ENCODE peak calls at places on chromosomes 5 and 9, in nine cellular contexts. T, S, V, Z, K, H, X, O and F are unnamed samples.

GRCh38 chr5:52481851-52482250 is 305.9 kb upstream of the ITGA1 start:
- DNase-seq in V (no peak), H (no peak), K (no peak), T (no peak), S (no peak), X (no peak), O (no peak), Z (no peak), F (no peak)

GRCh38 chr9:111253742-111254437 is 76.1 kb downstream of the OR2K2 start:
- DNase-seq in T (no peak), K (no peak), X (no peak), H (no peak), O (no peak), V (no peak), Z (no peak), S (no peak), F (no peak)

GRCh38 chr9:95004452-95005275 is 278.2 kb downstream of the AOPEP start:
- DNase-seq in K (peak; percentile 78), V (peak; percentile 59), H (no peak), Z (no peak), T (peak; percentile 20), S (no peak), X (peak; percentile 87), O (peak; percentile 83), F (no peak)

GRCh38 chr5:76546497-76547102 is 76.6 kb downstream of the F2RL2 start:
- DNase-seq in S (peak; percentile 51), T (no peak), V (peak; percentile 38), K (no peak), O (no peak), H (no peak), X (no peak), Z (no peak), F (peak; percentile 11)

GRCh38 chr5:146461319-146461718 is 14.2 kb downstream of the TCERG1 start:
- DNase-seq in O (peak; percentile 36), V (no peak), H (no peak), X (no peak), T (no peak), K (no peak), S (no peak), Z (peak; percentile 20), F (no peak)

GRCh38 chr9:127166651-127167524 is 44.5 kb upstream of the ANGPTL2 start:
- DNase-seq in X (no peak), K (no peak), S (peak; percentile 94), Z (peak; percentile 36), V (peak; percentile 62), T (peak; percentile 36), H (peak; percentile 47), O (peak; percentile 65), F (peak; percentile 98)

GRCh38 chr9:68933434-68934318 is 80.2 kb downstream of the PRKACG start:
- DNase-seq in Z (no peak), X (no peak), S (peak; percentile 71), H (no peak), V (peak; percentile 89), K (no peak), T (no peak), O (no peak), F (peak; percentile 70)

GRCh38 chr5:103424453-103425205 is 138.0 kb downstream of the NUDT12 start:
- DNase-seq in V (no peak), S (no peak), T (peak; percentile 35), K (no peak), H (no peak), O (peak; percentile 87), X (no peak), Z (peak; percentile 80), F (no peak)

GRCh38 chr5:180591249-180591887 is at the start of gene SCGB3A1:
- DNase-seq in H (no peak), T (no peak), S (no peak), K (peak; percentile 31), O (peak; percentile 19), V (no peak), Z (no peak), X (no peak), F (no peak)

GRCh38 chr9:110835859-110836271 is 167.3 kb downstream of the MUSK start:
- DNase-seq in X (no peak), K (no peak), S (no peak), T (peak; percentile 20), Z (peak; percentile 61), V (no peak), O (peak; percentile 61), H (no peak), F (no peak)

GRCh38 chr5:78731884-78732283 is 83.3 kb upstream of the LHFPL2 start:
- DNase-seq in X (no peak), S (no peak), T (peak; percentile 28), H (no peak), K (no peak), Z (peak; percentile 50), O (peak; percentile 62), V (no peak), F (no peak)

GRCh38 chr9:130327070-130327780 is 61.7 kb downstream of the HMCN2 start:
- DNase-seq in V (no peak), T (no peak), O (no peak), S (no peak), Z (no peak), X (no peak), K (peak; percentile 61), H (no peak), F (no peak)

GRCh38 chr5:68178579-68178978 is 37.0 kb upstream of the PIK3R1 start:
- DNase-seq in X (peak; percentile 12), T (no peak), K (no peak), H (peak; percentile 3), O (no peak), V (no peak), Z (no peak), S (no peak), F (no peak)

GRCh38 chr9:124197177-124198095 is 60.3 kb upstream of the NEK6 start:
- DNase-seq in K (no peak), S (peak; percentile 95), Z (no peak), X (no peak), T (no peak), V (no peak), O (no peak), H (no peak), F (peak; percentile 84)

GRCh38 chr5:149745-150450 is 41.4 kb upstream of the LRRC14B start:
- DNase-seq in K (no peak), S (no peak), V (no peak), X (no peak), T (peak; percentile 80), H (no peak), O (no peak), Z (peak; percentile 65), F (no peak)

DNA sequence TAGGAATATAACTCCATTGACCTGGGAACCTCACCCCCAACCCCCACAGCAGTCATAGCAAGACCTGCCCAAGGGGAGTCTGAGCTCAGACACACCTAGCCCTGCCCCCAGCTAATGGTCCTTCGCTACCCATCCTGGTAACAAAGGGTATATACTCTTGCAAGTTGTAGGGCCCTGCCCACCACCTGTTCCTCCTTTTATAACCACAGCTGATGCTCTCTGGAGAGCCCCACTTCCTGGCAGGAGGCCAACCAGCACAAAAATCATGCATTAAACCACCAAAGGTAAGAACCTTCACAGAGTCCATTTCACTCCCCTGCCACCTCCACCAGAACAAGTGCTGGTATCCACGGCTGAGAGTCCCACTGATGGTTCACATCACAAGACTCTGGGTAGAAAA is 1195.3 kb upstream of the SEMA6A start:
- DNase-seq in O (no peak), Z (no peak), K (no peak), V (no peak), X (no peak), T (no peak), S (no peak), H (no peak), F (no peak)
- H2AFZ ChIP-seq in O (no peak overlapping the region), Z (no peak overlapping the region), K (no peak overlapping the region), V (no peak overlapping the region), X (no peak overlapping the region), T (no peak overlapping the region), S (no peak overlapping the region), H (no peak overlapping the region), F (no peak overlapping the region)

DNA sequence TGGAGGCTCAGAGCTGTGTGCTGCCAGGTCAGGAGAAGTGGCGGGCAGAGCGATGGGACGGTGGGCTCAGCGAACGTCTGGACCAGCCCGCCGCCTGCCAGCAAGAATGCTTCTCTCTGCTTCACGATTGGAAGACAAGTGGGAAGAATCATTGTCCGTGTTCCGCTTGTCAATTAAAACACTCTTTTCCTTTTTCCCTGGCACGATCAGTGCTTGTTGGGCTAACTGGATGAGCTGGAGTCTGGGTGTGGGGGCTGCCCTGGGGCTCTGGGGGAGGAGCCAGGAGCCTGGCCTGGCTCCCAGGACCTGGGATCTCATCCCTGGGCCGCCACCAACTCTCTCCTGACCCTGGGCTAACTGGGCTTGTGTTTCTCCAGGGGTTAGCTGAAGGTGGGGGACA is 1.7 kb downstream of the COL5A1 start:
- DNase-seq in Z (peak; percentile 45), S (no peak), O (peak; percentile 79), H (no peak), V (no peak), K (peak; percentile 42), X (no peak), T (peak; percentile 45), F (no peak)
- H3K4me2 ChIP-seq in Z (peak overlapping the region; percentile 96), S (no peak overlapping the region), O (peak overlapping the region; percentile 93), H (no peak overlapping the region), V (no peak overlapping the region), K (peak overlapping the region; percentile 82), X (peak overlapping the region; percentile 81), T (peak overlapping the region; percentile 98), F (no peak overlapping the region)

GRCh38 chr9:97518166-97518908 is 16.9 kb downstream of the TMOD1 start:
- DNase-seq in X (no peak), O (no peak), H (no peak), V (no peak), Z (no peak), K (no peak), T (no peak), S (no peak), F (no peak)

GRCh38 chr9:97525451-97525850 is 24.0 kb downstream of the TMOD1 start:
- DNase-seq in O (peak; percentile 55), V (peak; percentile 25), K (no peak), T (no peak), H (no peak), X (no peak), Z (peak; percentile 64), S (no peak), F (no peak)

GRCh38 chr9:97518909-97519307 is 17.4 kb downstream of the TMOD1 start:
- DNase-seq in Z (peak; percentile 92), H (no peak), O (peak; percentile 82), S (no peak), T (peak; percentile 76), V (no peak), K (no peak), X (peak; percentile 72), F (no peak)

GRCh38 chr9:97519441-97519970 is 18.0 kb downstream of the TMOD1 start:
- DNase-seq in S (no peak), K (no peak), T (no peak), V (no peak), O (no peak), X (no peak), Z (no peak), H (no peak), F (no peak)

GRCh38 chr9:97521576-97522333 is 20.3 kb downstream of the TMOD1 start:
- DNase-seq in V (no peak), X (no peak), T (no peak), H (no peak), S (no peak), O (no peak), K (no peak), Z (no peak), F (no peak)
- H3K27ac ChIP-seq in V (no peak overlapping the region), X (no peak overlapping the region), T (no peak overlapping the region), H (no peak overlapping the region), S (no peak overlapping the region), O (no peak overlapping the region), K (no peak overlapping the region), Z (no peak overlapping the region), F (no peak overlapping the region)

DNA sequence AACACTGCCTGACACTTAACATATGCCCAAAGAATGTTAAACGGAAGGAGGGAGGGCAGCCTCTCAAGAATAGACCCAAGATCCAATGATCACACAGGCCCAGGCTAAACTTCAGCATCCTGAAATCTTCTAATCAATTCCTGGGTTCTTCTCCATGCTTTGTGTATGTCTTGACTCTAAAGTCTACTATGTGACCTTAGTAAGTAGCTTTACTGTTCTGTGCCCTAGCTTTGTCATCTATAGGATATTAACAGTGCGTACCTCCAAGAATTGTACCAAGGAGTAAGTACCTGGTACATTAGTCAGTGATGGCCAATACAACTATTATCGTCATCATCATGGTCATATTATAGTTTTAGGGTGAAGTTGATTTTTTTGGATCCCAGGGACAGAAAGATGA is 96.6 kb downstream of the SGCD start:
- DNase-seq in O (no peak), X (no peak), V (no peak), S (no peak), T (no peak), H (no peak), Z (no peak), K (no peak), F (no peak)
- H2AFZ ChIP-seq in O (no peak overlapping the region), X (no peak overlapping the region), V (no peak overlapping the region), S (no peak overlapping the region), T (no peak overlapping the region), H (no peak overlapping the region), Z (no peak overlapping the region), K (no peak overlapping the region), F (no peak overlapping the region)